ENCODE peak calls at places on chromosome 7, in five cellular contexts. A, C, V, E and W are unnamed samples.
A peak's percentile ranks its signal among the peaks of the same experiment; 100 is the strongest.

GRCh38 chr7:154832557-154833138 is 170.3 kb downstream of the PAXIP1 start:
- DNase-seq in C (peak; percentile 36), E (peak; percentile 57), A (peak; percentile 41), V (no peak), W (peak; percentile 36)

GRCh38 chr7:47576031-47576908 is 5.6 kb downstream of the TNS3 start:
- DNase-seq in E (peak; percentile 48), C (peak; percentile 98), V (peak; percentile 13), A (no peak), W (peak; percentile 38)

GRCh38 chr7:90876701-90877100 is 280.6 kb downstream of the CDK14 start:
- DNase-seq in V (no peak), C (no peak), A (no peak), E (no peak), W (no peak)

GRCh38 chr7:2698581-2699288 is 10.7 kb downstream of the AMZ1 start:
- DNase-seq in V (no peak), C (no peak), A (no peak), E (no peak), W (no peak)

GRCh38 chr7:32515890-32516550 is 20.7 kb downstream of the AVL9 start:
- DNase-seq in V (peak; percentile 6), A (no peak), E (no peak), C (no peak), W (no peak)

GRCh38 chr7:24971333-24972165 is 8.4 kb downstream of the OSBPL3 start:
- DNase-seq in C (peak; percentile 47), A (no peak), E (no peak), V (peak; percentile 90), W (peak; percentile 92)

GRCh38 chr7:30459591-30460245 is 18.9 kb downstream of the NOD1 start:
- DNase-seq in A (no peak), E (no peak), C (peak; percentile 49), V (peak; percentile 91), W (peak; percentile 88)

GRCh38 chr7:144835166-144835611 is 664 bp downstream of the TPK1 start:
- DNase-seq in C (peak; percentile 64), V (peak; percentile 72), E (peak; percentile 76), A (peak; percentile 67), W (peak; percentile 72)

GRCh38 chr7:44561962-44562621 is 11.6 kb downstream of the DDX56 start:
- DNase-seq in E (no peak), C (peak; percentile 55), V (peak; percentile 75), A (no peak), W (peak; percentile 53)

GRCh38 chr7:104642551-104642950 is 314.1 kb downstream of the LHFPL3 start:
- DNase-seq in V (no peak), A (no peak), E (no peak), C (no peak), W (no peak)

GRCh38 chr7:149820622-149821190 is 17.5 kb upstream of the ZNF862 start:
- DNase-seq in V (no peak), E (no peak), C (no peak), A (no peak), W (no peak)

GRCh38 chr7:149248777-149249176 is 9.3 kb downstream of the ZNF212 start:
- DNase-seq in A (no peak), E (no peak), C (no peak), V (no peak), W (no peak)

GRCh38 chr7:47170516-47170915 is 411.4 kb downstream of the TNS3 start:
- DNase-seq in A (no peak), E (no peak), V (peak; percentile 36), C (no peak), W (no peak)

GRCh38 chr7:41244246-41244645 is 458.6 kb downstream of the INHBA start:
- DNase-seq in E (no peak), C (no peak), V (peak; percentile 13), A (no peak), W (no peak)

GRCh38 chr7:12287886-12288285 is 76.8 kb downstream of the TMEM106B start:
- DNase-seq in A (no peak), C (no peak), V (no peak), E (no peak), W (no peak)

GRCh38 chr7:149284343-149284742 is 22.3 kb downstream of the ZNF783 start:
- DNase-seq in V (no peak), E (no peak), C (no peak), A (no peak), W (no peak)

GRCh38 chr7:79063019-79063698 is 390.3 kb downstream of the MAGI2 start:
- DNase-seq in C (no peak), E (no peak), A (no peak), V (peak; percentile 69), W (no peak)

GRCh38 chr7:63521-64021 is 128.8 kb upstream of the FAM20C start:
- DNase-seq in C (no peak), A (no peak), V (no peak), E (no peak), W (no peak)